ENCODE peak calls at places on chromosome 7, in eight cellular contexts. Y is fibroblast of the aortic adventitia; C is CD14-positive monocyte; B is neural crest cell; N is iPS DF 19.7; Q is stimulated activated CD4-positive, alpha-beta T cell treated with anti-CD3 and anti-CD28 coated beads, Interleukin-1b, Interleukin-23, amount 100 ng/mL, for 1 hour; D is T-cell; M is NCI-H774. A is an unnamed sample.

GRCh38 chr7:1247527-1248041 is 14.9 kb downstream of the UNCX start:
- DNase-seq in N (no peak), Y (no peak), D (no peak), B (no peak), Q (no peak), C (no peak), M (peak; percentile 45), A (no peak)

GRCh38 chr7:51249187-51249945 is 67.2 kb downstream of the COBL start:
- DNase-seq in C (no peak), N (no peak), B (no peak), M (no peak), D (no peak), Q (no peak), Y (no peak), A (no peak)

GRCh38 chr7:98303176-98303865 is 21.8 kb downstream of the BRI3 start:
- DNase-seq in C (no peak), B (no peak), Y (no peak), M (no peak), D (no peak), N (no peak), Q (no peak), A (no peak)

GRCh38 chr7:92988051-92988450 is 129.7 kb downstream of the SAMD9 start:
- DNase-seq in D (no peak), M (no peak), Y (peak; percentile 68), Q (no peak), C (no peak), N (no peak), B (no peak), A (peak; percentile 79)

GRCh38 chr7:73701357-73701995 is 18.0 kb downstream of the STX1A start:
- DNase-seq in B (peak; percentile 61), C (peak; percentile 71), Q (no peak), N (peak; percentile 68), M (no peak), D (no peak), Y (peak; percentile 61), A (peak; percentile 56)

GRCh38 chr7:46281071-46281470 is 360.0 kb upstream of the IGFBP3 start:
- DNase-seq in D (no peak), N (no peak), C (no peak), Y (no peak), M (no peak), B (no peak), Q (no peak), A (no peak)

GRCh38 chr7:141145630-141145982 is 71.7 kb downstream of the TMEM178B start:
- DNase-seq in N (no peak), Y (no peak), B (no peak), Q (no peak), M (no peak), D (no peak), C (no peak), A (no peak)

GRCh38 chr7:157402911-157403534 is 66.2 kb downstream of the DNAJB6 start:
- DNase-seq in D (no peak), N (no peak), C (no peak), M (no peak), Y (no peak), Q (no peak), B (no peak), A (no peak)

GRCh38 chr7:144384555-144385245 is 18.8 kb downstream of the NOBOX start:
- DNase-seq in B (no peak), D (no peak), C (no peak), Q (no peak), M (no peak), N (no peak), Y (no peak), A (peak; percentile 78)

GRCh38 chr7:11910253-11910652 is 78.3 kb upstream of the THSD7A start:
- DNase-seq in N (no peak), D (no peak), B (no peak), C (no peak), Q (no peak), Y (no peak), M (no peak), A (no peak)

GRCh38 chr7:156580036-156580435 is 60.5 kb upstream of the RNF32 start:
- DNase-seq in D (no peak), M (no peak), Y (no peak), C (no peak), Q (no peak), B (no peak), N (no peak), A (no peak)

GRCh38 chr7:75716992-75717626 is 21.6 kb downstream of the HIP1 start:
- DNase-seq in M (no peak), D (no peak), Q (no peak), N (no peak), Y (peak; percentile 57), B (no peak), C (no peak), A (peak; percentile 83)

GRCh38 chr7:43292384-43292783 is 179.9 kb downstream of the HECW1 start:
- DNase-seq in Q (no peak), D (no peak), Y (no peak), N (no peak), M (no peak), C (no peak), B (no peak), A (no peak)

GRCh38 chr7:48643420-48644013 is 280.8 kb upstream of the CDC14C start:
- DNase-seq in B (no peak), Q (no peak), N (no peak), M (no peak), Y (no peak), D (no peak), C (no peak), A (no peak)

GRCh38 chr7:30164567-30164966 is 29.8 kb downstream of the MTURN start:
- DNase-seq in D (no peak), C (no peak), Y (peak; percentile 76), Q (no peak), N (no peak), M (peak; percentile 47), B (no peak), A (peak; percentile 57)

GRCh38 chr7:93249749-93250148 is 17.6 kb downstream of the VPS50 start:
- DNase-seq in Y (peak; percentile 51), B (no peak), D (no peak), Q (no peak), N (no peak), C (no peak), M (no peak), A (peak; percentile 75)

A was measured in amniotic epithelial cell.